ENCODE peak calls at places on chromosomes 16 and 17, in five cellular contexts. I is aorta; Y is effector memory CD4-positive, alpha-beta T cell; Q is AG09319; F is pancreas. L is an unnamed sample.

GRCh38 chr17:27466376-27466747 is 10.1 kb downstream of the KSR1 start:
- DNase-seq in F (no peak), Q (no peak), I (no peak), Y (no peak), L (no peak)

GRCh38 chr17:9818760-9819159 is 3.1 kb downstream of the GSG1L2 start:
- DNase-seq in Q (no peak), F (no peak), I (no peak), Y (no peak), L (no peak)

GRCh38 chr17:77571562-77571981 is 386.9 kb upstream of the TNRC6C start:
- DNase-seq in Q (no peak), Y (no peak), F (no peak), I (peak; percentile 62), L (peak; percentile 65)

GRCh38 chr17:61492759-61493526 is 40.7 kb downstream of the TBX4 start:
- DNase-seq in Q (peak; percentile 24), F (no peak), Y (no peak), I (peak; percentile 59), L (no peak)

GRCh38 chr17:30950669-30951399 is 20.0 kb upstream of the RNF135 start:
- DNase-seq in I (peak; percentile 91), Q (peak; percentile 50), Y (no peak), F (peak; percentile 70), L (no peak)

GRCh38 chr17:71023631-71024030 is 854.3 kb downstream of the KCNJ2 start:
- DNase-seq in I (no peak), Q (no peak), F (no peak), Y (no peak), L (no peak)

GRCh38 chr16:28499854-28500253 is 5.4 kb downstream of the APOBR start:
- DNase-seq in I (no peak), Q (no peak), Y (no peak), F (no peak), L (no peak)

GRCh38 chr17:38994026-38994425 is 26.8 kb upstream of the FBXO47 start:
- DNase-seq in F (no peak), Y (no peak), Q (no peak), I (no peak), L (no peak)

GRCh38 chr16:58378401-58378800 is 13.9 kb upstream of the GINS3 start:
- DNase-seq in Y (no peak), Q (no peak), I (no peak), F (no peak), L (no peak)

GRCh38 chr17:30235386-30236296 is at the start of gene SLC6A4:
- DNase-seq in Q (no peak), Y (no peak), F (no peak), I (no peak), L (no peak)

GRCh38 chr17:29115906-29116651 is 64.1 kb downstream of the MYO18A start:
- DNase-seq in F (no peak), I (no peak), Y (no peak), Q (no peak), L (no peak)

GRCh38 chr17:54666559-54666958 is 234.1 kb upstream of the TOM1L1 start:
- DNase-seq in I (no peak), Q (no peak), Y (no peak), F (no peak), L (no peak)

GRCh38 chr17:78915872-78916632 is 9.1 kb downstream of the TIMP2 start:
- DNase-seq in F (peak; percentile 48), Q (no peak), Y (no peak), I (peak; percentile 78), L (peak; percentile 87)